ENCODE peak calls at places on chromosomes 4 and X, in ten cellular contexts. V, Z, D, C, L, B, Q, Y, G and K are unnamed samples.

GRCh38 chrX:48815266-48815665 is 11.0 kb upstream of the ERAS start:
- DNase-seq in V (no peak), Z (no peak), D (no peak), C (no peak), L (no peak), B (no peak), Q (no peak), Y (no peak), G (no peak), K (no peak)

GRCh38 chrX:133249659-133250058 is 31.5 kb upstream of the TFDP3 start:
- DNase-seq in V (no peak), Z (no peak), D (no peak), C (no peak), L (no peak), B (peak), Q (no peak), Y (no peak), G (no peak), K (no peak)

GRCh38 chr4:10183462-10183861 is 66.9 kb upstream of the WDR1 start:
- DNase-seq in V (no peak), Z (no peak), D (no peak), C (no peak), L (no peak), B (no peak), Q (no peak), Y (no peak), G (no peak), K (no peak)

GRCh38 chr4:78737020-78737419 is 39.1 kb upstream of the BMP2K start:
- DNase-seq in V (no peak), Z (no peak), D (no peak), C (no peak), L (no peak), B (no peak), Q (no peak), Y (no peak), G (no peak), K (no peak)

GRCh38 chrX:42973321-42973720 is 195.4 kb upstream of the PPP1R2C start:
- DNase-seq in V (no peak), Z (no peak), D (no peak), C (no peak), L (no peak), B (no peak), Q (no peak), Y (no peak), G (no peak), K (no peak)

GRCh38 chr4:75172551-75172950 is 239.6 kb downstream of the PARM1 start:
- DNase-seq in V (no peak), Z (no peak), D (no peak), C (no peak), L (no peak), B (no peak), Q (no peak), Y (no peak), G (no peak), K (no peak)

GRCh38 chrX:42751573-42751972 is 26.4 kb downstream of the PPP1R2C start:
- DNase-seq in V (no peak), Z (no peak), D (no peak), C (no peak), L (no peak), B (no peak), Q (no peak), Y (no peak), G (no peak), K (no peak)

GRCh38 chr4:175656615-175657014 is 155.4 kb downstream of the GPM6A start:
- DNase-seq in V (no peak), Z (no peak), D (no peak), C (no peak), L (no peak), B (no peak), Q (no peak), Y (no peak), G (no peak), K (no peak)

GRCh38 chr4:114115526-114115925 is 136.1 kb upstream of the ARSJ start:
- DNase-seq in V (no peak), Z (no peak), D (no peak), C (no peak), L (no peak), B (no peak), Q (no peak), Y (no peak), G (no peak), K (no peak)

DNA sequence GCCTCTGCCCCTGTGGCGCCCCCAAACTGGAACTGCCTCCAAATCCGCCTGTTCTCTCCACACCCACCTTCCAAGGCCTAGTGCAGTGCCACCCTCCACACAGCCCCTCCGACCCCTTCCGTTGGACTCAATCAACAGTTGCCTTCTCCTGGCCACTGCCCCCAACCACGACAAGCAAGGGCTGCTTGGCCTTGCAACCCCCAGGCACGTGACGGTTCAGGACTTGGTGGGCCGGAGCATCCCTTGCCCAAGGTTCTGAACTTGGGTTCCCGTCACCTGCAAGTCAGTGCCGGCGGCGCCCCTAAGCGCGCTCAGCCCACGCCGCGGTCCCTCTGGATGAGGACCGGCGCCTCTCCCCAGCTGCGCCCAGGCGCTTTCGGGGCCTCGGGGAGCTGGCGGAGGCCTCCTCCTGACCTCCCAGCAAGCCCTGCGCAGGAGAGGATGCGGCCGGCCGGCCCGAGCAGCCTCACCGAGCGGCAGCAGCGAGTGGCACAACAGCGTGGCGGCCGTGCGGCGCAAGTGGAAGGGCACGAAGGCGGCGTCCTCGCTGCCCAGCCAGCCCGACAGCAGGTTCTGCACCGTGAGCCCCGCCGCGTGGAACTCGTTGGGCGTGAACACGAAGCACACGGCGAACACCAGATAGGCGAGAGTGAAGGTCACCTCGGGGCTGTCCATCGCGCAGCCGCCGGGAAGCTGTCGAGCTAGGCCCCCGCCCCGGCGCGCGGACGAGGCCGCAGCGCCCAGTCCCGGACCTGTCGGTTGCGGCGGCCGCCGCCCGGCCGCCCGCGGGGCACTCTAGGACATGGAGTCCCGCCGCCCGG is 750 bp downstream of the TMEM129 start:
- DNase-seq in V (peak), Z (no peak), D (peak), C (no peak), L (no peak), B (no peak), Q (peak), Y (peak), G (peak), K (peak)
- TF ChIP-seq POLR2A in V (no peak), Z (no peak), D (no peak), C (no peak), L (no peak), B (peak), Q (no peak), Y (peak), G (no peak), K (peak)

DNA sequence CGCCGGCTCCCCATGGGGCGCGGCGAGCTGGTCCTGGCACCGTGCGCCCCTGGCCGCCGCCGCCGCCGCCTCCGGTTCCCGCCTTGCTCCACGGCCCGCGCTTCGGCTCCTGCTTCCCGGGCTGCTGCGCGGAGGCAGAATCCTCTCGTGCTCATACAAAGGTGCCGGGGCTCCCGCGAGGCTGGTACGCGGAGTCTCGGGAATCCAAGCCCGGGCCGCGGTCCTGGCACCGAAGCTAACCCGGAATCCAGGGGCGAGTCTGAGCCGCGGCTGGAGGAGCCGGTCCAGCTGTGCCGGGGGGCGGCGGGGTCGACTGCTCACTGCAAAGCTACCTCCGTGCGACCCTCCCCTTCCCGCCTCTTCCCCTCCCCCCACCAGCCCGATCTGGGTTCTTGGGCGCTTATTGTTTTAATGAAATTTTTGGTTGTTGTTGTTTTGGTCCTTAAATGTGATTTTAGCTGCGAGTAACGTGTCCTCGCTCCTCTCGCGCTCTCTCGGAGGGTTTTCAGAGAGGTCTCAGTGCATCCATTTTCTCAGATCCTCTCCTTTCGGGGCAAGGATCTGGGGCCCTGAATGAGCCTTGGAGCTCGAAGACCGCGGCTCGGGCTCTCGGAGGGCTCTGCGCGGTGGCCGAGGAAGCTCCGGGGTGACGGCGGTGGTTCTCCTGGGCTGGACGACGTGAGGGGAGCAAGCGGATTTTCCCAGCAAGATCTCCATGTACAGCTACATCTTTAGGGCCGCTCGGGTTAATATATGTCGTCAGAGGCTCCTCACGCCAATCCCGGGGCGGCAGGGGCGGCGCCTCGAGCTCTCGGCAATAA is at the start of gene HAND2:
- DNase-seq in V (no peak), Z (no peak), D (no peak), C (no peak), L (no peak), B (peak), Q (peak), Y (peak), G (peak), K (no peak)
- TF ChIP-seq POLR2A in V (no peak), Z (no peak), D (no peak), C (no peak), L (no peak), B (no peak), Q (peak), Y (peak), G (peak), K (no peak)

GRCh38 chr4:81562093-81562492 is 90.4 kb upstream of the RASGEF1B start:
- DNase-seq in V (no peak), Z (no peak), D (no peak), C (no peak), L (no peak), B (no peak), Q (no peak), Y (no peak), G (no peak), K (no peak)

GRCh38 chr4:81571105-81571504 is 99.4 kb upstream of the RASGEF1B start:
- DNase-seq in V (no peak), Z (no peak), D (no peak), C (no peak), L (no peak), B (no peak), Q (no peak), Y (no peak), G (no peak), K (no peak)

GRCh38 chr4:81566076-81566663 is 94.5 kb upstream of the RASGEF1B start:
- DNase-seq in V (no peak), Z (no peak), D (no peak), C (no peak), L (no peak), B (no peak), Q (peak), Y (no peak), G (no peak), K (no peak)

GRCh38 chr4:81564025-81564424 is 92.3 kb upstream of the RASGEF1B start:
- DNase-seq in V (no peak), Z (no peak), D (no peak), C (no peak), L (no peak), B (no peak), Q (no peak), Y (no peak), G (no peak), K (no peak)

DNA sequence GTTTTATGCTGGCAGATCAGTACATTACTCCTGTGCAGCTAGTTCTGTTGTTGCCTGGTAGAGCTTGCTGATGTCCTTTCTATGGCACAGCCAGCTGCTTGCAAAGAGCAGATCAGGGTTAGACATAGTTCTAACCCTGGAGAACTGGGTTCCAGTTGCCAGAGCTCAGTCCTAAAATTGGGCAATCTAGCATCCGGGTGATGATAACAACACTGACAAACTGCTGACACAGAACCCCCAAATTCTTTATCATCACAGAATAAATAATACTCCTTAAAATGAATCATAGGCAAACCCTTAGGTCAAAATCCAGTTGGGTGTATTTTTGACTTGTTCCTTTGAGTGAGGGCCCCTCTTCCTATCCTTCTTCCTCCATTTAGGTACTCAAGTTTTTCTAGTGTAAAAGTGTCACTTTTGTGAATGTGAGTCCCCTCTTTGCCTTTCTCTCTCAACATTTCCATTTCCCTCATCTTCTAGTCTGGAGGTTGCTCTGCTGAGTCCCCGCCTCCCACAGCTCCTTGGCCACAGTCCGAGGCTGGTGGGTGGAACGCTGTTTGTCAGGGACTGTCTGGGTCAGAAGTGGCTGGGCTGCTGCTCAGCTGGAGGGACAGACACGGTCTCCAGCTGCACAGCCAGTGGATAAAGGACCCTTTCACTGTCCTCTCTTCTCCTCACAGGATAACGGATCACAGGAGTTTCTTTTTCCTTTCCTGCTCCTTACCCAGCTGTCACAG is 93.6 kb upstream of the RASGEF1B start:
- DNase-seq in V (peak), Z (peak), D (peak), C (peak), L (peak), B (no peak), Q (peak), Y (peak), G (peak), K (no peak)
- TF ChIP-seq POLR2A in V (no peak), Z (no peak), D (no peak), C (no peak), L (peak), B (no peak), Q (peak), Y (peak), G (no peak), K (no peak)

DNA sequence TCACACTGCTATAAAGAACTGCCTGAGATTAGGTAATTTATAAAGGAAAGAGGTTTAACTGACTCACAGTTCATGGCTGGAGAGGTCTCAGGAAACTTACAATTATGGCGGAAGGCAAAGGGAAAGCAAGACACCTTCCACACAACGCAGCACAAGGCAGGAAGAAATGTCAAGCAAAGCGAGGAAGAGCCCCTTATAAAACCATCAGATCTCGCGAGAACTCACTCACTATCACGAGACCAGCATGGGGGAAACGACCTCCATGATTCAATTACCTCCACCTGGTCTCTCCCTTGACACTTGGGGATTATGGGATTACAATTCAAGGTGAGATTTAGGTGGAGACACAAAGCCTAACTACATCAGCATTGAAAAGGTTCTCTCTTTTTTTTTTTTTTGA is 39.6 kb downstream of the PALLD start:
- DNase-seq in V (no peak), Z (no peak), D (no peak), C (no peak), L (no peak), B (no peak), Q (no peak), Y (no peak), G (no peak), K (no peak)
- TF ChIP-seq POLR2A in V (no peak), Z (no peak), D (no peak), C (no peak), L (no peak), B (no peak), Q (no peak), Y (no peak), G (no peak), K (no peak)

GRCh38 chr4:76453232-76453631 is 18.2 kb downstream of the SHROOM3 start:
- DNase-seq in V (no peak), Z (no peak), D (no peak), C (no peak), L (no peak), B (no peak), Q (no peak), Y (no peak), G (no peak), K (no peak)
- TF ChIP-seq POLR2A in V (no peak), Z (no peak), D (no peak), C (no peak), L (no peak), B (no peak), Q (no peak), Y (no peak), G (no peak), K (no peak)

GRCh38 chrX:11478036-11478435 is 184.8 kb downstream of the AMELX start:
- DNase-seq in V (no peak), Z (no peak), D (no peak), C (no peak), L (no peak), B (no peak), Q (no peak), Y (no peak), G (no peak), K (no peak)

GRCh38 chrX:11481035-11481434 is 184.7 kb downstream of the ARHGAP6 start:
- DNase-seq in V (no peak), Z (no peak), D (no peak), C (no peak), L (no peak), B (no peak), Q (no peak), Y (no peak), G (no peak), K (no peak)

GRCh38 chrX:11478971-11479370 is 185.8 kb downstream of the AMELX start:
- DNase-seq in V (no peak), Z (no peak), D (no peak), C (no peak), L (no peak), B (no peak), Q (no peak), Y (no peak), G (no peak), K (no peak)

GRCh38 chrX:11484290-11484689 is 181.4 kb downstream of the ARHGAP6 start:
- DNase-seq in V (no peak), Z (no peak), D (no peak), C (no peak), L (no peak), B (no peak), Q (no peak), Y (no peak), G (no peak), K (no peak)

DNA sequence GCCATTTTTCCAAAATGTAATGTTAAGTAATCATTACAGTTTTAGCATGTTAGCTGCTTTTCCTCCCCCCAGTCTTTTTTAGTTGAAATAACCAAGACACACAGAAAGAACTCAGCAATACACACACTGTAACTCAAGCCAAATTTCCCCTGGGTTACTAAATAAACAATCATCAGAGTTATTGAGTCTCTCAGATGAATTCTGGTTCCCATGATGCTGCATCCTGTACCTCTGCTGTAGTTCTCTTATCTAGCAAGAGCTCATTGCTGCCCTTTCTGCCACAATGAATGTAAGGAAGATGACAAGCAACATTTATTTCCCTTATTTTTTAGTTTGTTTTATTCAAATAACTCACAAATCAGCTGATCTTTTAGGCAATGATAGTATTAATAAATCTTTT is 185.1 kb downstream of the ARHGAP6 start:
- DNase-seq in V (no peak), Z (no peak), D (no peak), C (no peak), L (no peak), B (no peak), Q (no peak), Y (no peak), G (no peak), K (peak)
- TF ChIP-seq POLR2A in V (no peak), Z (no peak), D (no peak), C (no peak), L (no peak), B (no peak), Q (no peak), Y (no peak), G (no peak), K (no peak)

GRCh38 chrX:54639346-54640102 is 109.5 kb downstream of the GNL3L start:
- DNase-seq in V (peak), Z (peak), D (peak), C (peak), L (peak), B (peak), Q (peak), Y (peak), G (peak), K (peak)
- TF ChIP-seq POLR2A in V (no peak), Z (no peak), D (peak), C (no peak), L (peak), B (peak), Q (peak), Y (peak), G (peak), K (peak)

GRCh38 chr4:3531887-3532713 is at the start of gene LRPAP1:
- DNase-seq in V (peak), Z (peak), D (peak), C (peak), L (peak), B (peak), Q (peak), Y (peak), G (peak), K (peak)
- TF ChIP-seq POLR2A in V (peak), Z (peak), D (peak), C (no peak), L (peak), B (peak), Q (peak), Y (peak), G (peak), K (peak)

DNA sequence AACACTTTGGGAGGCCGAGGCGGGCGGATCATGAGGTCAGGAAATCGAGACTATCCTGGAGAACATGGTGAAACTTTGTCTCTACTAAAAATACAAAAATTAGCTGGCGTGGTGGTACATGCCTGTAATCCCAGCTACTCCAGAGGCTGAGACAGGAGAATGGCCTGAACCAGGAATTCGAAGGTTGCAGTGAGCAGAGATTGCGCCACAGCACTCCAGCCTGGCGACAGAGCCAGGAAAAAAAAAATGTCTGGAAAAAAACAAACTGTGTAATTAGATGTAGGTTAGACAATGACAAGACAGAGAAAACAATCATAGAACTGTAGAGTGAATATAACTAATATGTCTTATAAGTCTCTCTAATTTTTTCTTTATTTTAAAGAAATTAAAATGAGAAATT is 1002.5 kb upstream of the LCORL start:
- DNase-seq in V (no peak), Z (no peak), D (no peak), C (no peak), L (no peak), B (no peak), Q (no peak), Y (no peak), G (no peak), K (no peak)
- TF ChIP-seq POLR2A in V (no peak), Z (no peak), D (no peak), C (no peak), L (no peak), B (no peak), Q (no peak), Y (no peak), G (no peak), K (no peak)